ENCODE peak calls at places on chromosomes 13 and 19, in seven cellular contexts. V is K562, N is SK-N-SH, M is HepG2, C is GM12878, A is HCT116, W is H1. J is an unnamed sample.

GRCh38 chr13:41587490-41587889 is 130.1 kb downstream of the RGCC start:
- DNase-seq in V (no peak), N (no peak), M (no peak), C (no peak), A (no peak), W (no peak), J (no peak)

GRCh38 chr13:33349996-33350826 is 64.7 kb upstream of the STARD13 start:
- DNase-seq in V (no peak), N (peak; percentile 79), M (no peak), C (no peak), A (no peak), W (no peak), J (peak; percentile 75)

GRCh38 chr19:50669319-50670101 is 20.3 kb downstream of the C19orf81 start:
- DNase-seq in V (peak; percentile 73), N (peak; percentile 78), M (no peak), C (no peak), A (no peak), W (no peak), J (peak; percentile 56)

GRCh38 chr19:17448190-17448967 is at the start of gene TMEM221:
- DNase-seq in V (peak; percentile 90), N (peak; percentile 86), M (no peak), C (no peak), A (no peak), W (no peak), J (no peak)

GRCh38 chr13:49499889-49500660 is 4.3 kb downstream of the PHF11 start:
- DNase-seq in V (no peak), N (no peak), M (no peak), C (no peak), A (no peak), W (no peak), J (no peak)

GRCh38 chr19:51799311-51799997 is 4.5 kb downstream of the FPR3 start:
- DNase-seq in V (peak; percentile 62), N (peak; percentile 14), M (peak; percentile 35), C (no peak), A (no peak), W (no peak), J (no peak)

GRCh38 chr13:110341445-110342247 is 34.6 kb downstream of the COL4A2 start:
- DNase-seq in V (no peak), N (peak; percentile 55), M (no peak), C (no peak), A (no peak), W (no peak), J (no peak)

GRCh38 chr19:955803-956746 is 28.1 kb upstream of the WDR18 start:
- DNase-seq in V (no peak), N (no peak), M (no peak), C (no peak), A (no peak), W (no peak), J (peak; percentile 46)

GRCh38 chr19:7004313-7004931 is 16.8 kb downstream of the MBD3L2B start:
- DNase-seq in V (peak; percentile 20), N (no peak), M (peak; percentile 49), C (no peak), A (peak; percentile 34), W (no peak), J (peak; percentile 70)

GRCh38 chr13:98963917-98964316 is 13.9 kb downstream of the DOCK9 start:
- DNase-seq in V (no peak), N (no peak), M (no peak), C (no peak), A (no peak), W (no peak), J (no peak)

GRCh38 chr13:113948034-113948742 is 25.7 kb downstream of the C13orf46 start:
- DNase-seq in V (no peak), N (no peak), M (no peak), C (no peak), A (no peak), W (no peak), J (no peak)

GRCh38 chr19:3950871-3951861 is 18.3 kb downstream of the NMRK2 start:
- DNase-seq in V (peak; percentile 80), N (no peak), M (no peak), C (no peak), A (no peak), W (no peak), J (no peak)

GRCh38 chr19:11338164-11338563 is 1.3 kb downstream of the RAB3D start:
- DNase-seq in V (no peak), N (peak; percentile 19), M (no peak), C (no peak), A (no peak), W (no peak), J (no peak)

GRCh38 chr13:73338389-73338788 is 279.6 kb downstream of the KLF5 start:
- DNase-seq in V (no peak), N (no peak), M (no peak), C (no peak), A (no peak), W (no peak), J (no peak)

DNA sequence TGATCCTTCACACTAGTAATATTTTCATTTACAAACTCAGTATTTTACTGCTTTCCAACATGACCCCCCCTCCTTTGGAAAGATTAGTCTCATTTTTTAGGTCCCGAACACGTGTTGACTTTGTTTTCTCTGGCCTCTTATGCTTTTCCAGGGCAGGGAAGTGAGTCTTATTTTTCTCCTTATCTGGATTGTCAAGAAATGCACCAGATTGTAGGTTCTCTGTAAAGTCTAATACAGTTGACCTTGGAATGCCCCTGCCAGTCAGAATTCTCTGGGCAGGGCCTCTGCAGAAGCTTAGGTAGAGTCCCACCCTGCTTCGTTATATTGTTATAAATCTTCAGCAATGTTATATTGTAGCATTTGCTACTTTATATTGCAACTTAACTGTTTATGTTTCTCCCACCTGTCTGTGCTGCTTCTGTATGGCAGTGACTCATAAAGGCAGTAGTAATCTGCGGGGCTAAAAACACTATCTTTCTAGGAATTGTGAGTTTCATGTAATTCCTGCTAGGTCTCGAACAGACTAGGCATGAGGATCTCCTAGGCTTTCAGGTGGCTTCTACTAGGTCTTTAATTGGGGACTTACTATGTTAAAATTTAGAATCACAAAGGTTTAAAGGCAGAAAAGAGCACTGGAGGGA is 2.0 kb downstream of the TDRD3 start:
- DNase-seq in V (no peak), N (no peak), M (no peak), C (no peak), A (no peak), W (no peak), J (no peak)
- TF ChIP-seq JUND in V (peak; percentile 79), N (no peak), M (no peak), C (no peak), A (no peak), W (no peak), J (no peak)

GRCh38 chr19:10230155-10230903 is 802 bp downstream of the S1PR2 start:
- DNase-seq in V (peak; percentile 72), N (peak; percentile 83), M (no peak), C (no peak), A (no peak), W (no peak), J (no peak)
- TF ChIP-seq JUND in V (no peak), N (no peak), M (no peak), C (peak; percentile 49), A (no peak), W (no peak), J (no peak)

DNA sequence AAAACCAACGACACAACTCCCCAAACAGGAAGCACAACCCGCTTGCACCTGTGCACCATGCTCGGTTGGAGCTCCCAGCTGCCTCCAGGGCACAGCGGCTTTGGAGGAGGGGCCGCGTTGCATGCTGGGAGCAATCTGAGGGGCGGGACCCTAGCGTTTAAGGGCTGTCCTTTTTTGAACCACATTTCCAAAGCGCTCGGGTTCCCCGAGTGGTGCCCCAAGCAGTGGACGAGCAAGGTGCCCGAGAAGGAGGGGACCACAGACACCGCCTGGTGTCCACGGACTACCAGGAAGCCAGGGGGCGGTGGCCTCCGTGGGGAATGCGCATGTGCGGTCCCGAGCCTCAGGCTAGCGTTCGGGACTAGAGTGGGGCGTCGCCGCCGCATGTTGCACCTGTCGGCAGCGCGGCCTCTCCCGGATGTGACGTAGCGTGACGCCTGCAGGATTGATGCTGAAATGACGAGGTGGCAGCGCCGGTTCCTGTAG is 11.9 kb upstream of the ZNF57 start:
- DNase-seq in V (no peak), N (no peak), M (no peak), C (no peak), A (no peak), W (no peak), J (peak; percentile 18)
- TF ChIP-seq JUND in V (no peak), N (no peak), M (no peak), C (no peak), A (no peak), W (no peak), J (no peak)

GRCh38 chr13:40445557-40445990 is 220.9 kb downstream of the FOXO1 start:
- DNase-seq in V (no peak), N (no peak), M (no peak), C (peak; percentile 99), A (no peak), W (no peak), J (no peak)
- TF ChIP-seq JUND in V (no peak), N (no peak), M (no peak), C (peak; percentile 96), A (no peak), W (no peak), J (no peak)

GRCh38 chr13:30156826-30157615 is 150.3 kb downstream of the KATNAL1 start:
- DNase-seq in V (no peak), N (no peak), M (no peak), C (no peak), A (no peak), W (no peak), J (no peak)

GRCh38 chr13:30156270-30156669 is 151.1 kb downstream of the KATNAL1 start:
- DNase-seq in V (no peak), N (no peak), M (no peak), C (no peak), A (no peak), W (no peak), J (no peak)

GRCh38 chr13:30158774-30159445 is 148.4 kb downstream of the KATNAL1 start:
- DNase-seq in V (no peak), N (no peak), M (no peak), C (no peak), A (no peak), W (no peak), J (peak; percentile 57)

GRCh38 chr13:30157616-30157993 is 149.7 kb downstream of the KATNAL1 start:
- DNase-seq in V (no peak), N (no peak), M (no peak), C (peak; percentile 65), A (no peak), W (no peak), J (no peak)

GRCh38 chr13:30159446-30159839 is 147.9 kb downstream of the KATNAL1 start:
- DNase-seq in V (no peak), N (no peak), M (no peak), C (no peak), A (no peak), W (no peak), J (no peak)
- TF ChIP-seq JUND in V (no peak), N (no peak), M (no peak), C (no peak), A (no peak), W (no peak), J (no peak)

J was measured in T47D.